ENCODE peak calls at places on chromosomes 4 and X, in seven cellular contexts. S is right cardiac atrium; E is suprapubic skin; H is uterus; A is CD8-positive, alpha-beta memory T cell; C is RWPE1; J is CD4-positive, alpha-beta T cell. P is an unnamed sample.

GRCh38 chr4:64598068-64598467 is 188.8 kb upstream of the TECRL start:
- DNase-seq in S (no peak), E (no peak), H (no peak), A (no peak), C (no peak), J (no peak), P (peak; percentile 6)

GRCh38 chr4:46999584-46999983 is 6.2 kb upstream of the GABRA4 start:
- DNase-seq in S (no peak), E (no peak), H (no peak), A (no peak), C (no peak), J (no peak), P (no peak)

GRCh38 chrX:357693-358471 is 28.8 kb downstream of the PPP2R3B start:
- DNase-seq in S (no peak), E (no peak), H (no peak), A (peak; percentile 55), C (peak; percentile 18), J (no peak), P (peak; percentile 54)

GRCh38 chr4:176601156-176601555 is 191.6 kb downstream of the VEGFC start:
- DNase-seq in S (peak; percentile 15), E (no peak), H (no peak), A (no peak), C (no peak), J (no peak), P (no peak)

GRCh38 chr4:122898370-122899150 is 23.8 kb downstream of the NUDT6 start:
- DNase-seq in S (no peak), E (no peak), H (no peak), A (no peak), C (peak; percentile 74), J (no peak), P (peak; percentile 94)

GRCh38 chr4:76681996-76682395 is 215.9 kb downstream of the SOWAHB start:
- DNase-seq in S (no peak), E (no peak), H (no peak), A (no peak), C (no peak), J (no peak), P (no peak)

GRCh38 chr4:102869569-102870227 is 906 bp downstream of the CISD2 start:
- DNase-seq in S (no peak), E (no peak), H (no peak), A (no peak), C (peak; percentile 22), J (no peak), P (no peak)

GRCh38 chr4:10035130-10035529 is 13.8 kb upstream of the SLC2A9 start:
- DNase-seq in S (no peak), E (no peak), H (no peak), A (no peak), C (no peak), J (no peak), P (no peak)

GRCh38 chr4:121706595-121707021 is 9.8 kb upstream of the ANXA5 start:
- DNase-seq in S (no peak), E (no peak), H (no peak), A (peak; percentile 71), C (no peak), J (no peak), P (no peak)

GRCh38 chr4:173508386-173509002 is 21.5 kb downstream of the HAND2 start:
- DNase-seq in S (peak; percentile 66), E (no peak), H (peak; percentile 17), A (no peak), C (no peak), J (no peak), P (no peak)

GRCh38 chr4:138910914-138911336 is 104.7 kb upstream of the NOCT start:
- DNase-seq in S (peak; percentile 91), E (peak; percentile 89), H (peak; percentile 79), A (no peak), C (peak; percentile 88), J (no peak), P (peak; percentile 83)

GRCh38 chr4:1219553-1219950 is 29.4 kb downstream of the CTBP1 start:
- DNase-seq in S (no peak), E (no peak), H (no peak), A (no peak), C (no peak), J (no peak), P (no peak)

GRCh38 chrX:135432881-135433521 is 11.3 kb downstream of the SMIM10L2A start:
- DNase-seq in S (no peak), E (no peak), H (no peak), A (no peak), C (no peak), J (no peak), P (no peak)

GRCh38 chr4:2070421-2071251 is 11.5 kb downstream of the NAT8L start:
- DNase-seq in S (no peak), E (peak; percentile 46), H (no peak), A (no peak), C (no peak), J (no peak), P (no peak)

GRCh38 chr4:23590431-23590830 is 299.4 kb downstream of the PPARGC1A start:
- DNase-seq in S (no peak), E (no peak), H (no peak), A (no peak), C (no peak), J (no peak), P (no peak)

GRCh38 chr4:23594125-23594524 is 295.7 kb downstream of the PPARGC1A start:
- DNase-seq in S (no peak), E (no peak), H (no peak), A (no peak), C (no peak), J (no peak), P (no peak)
- H3K27ac ChIP-seq in S (no peak overlapping the region), E (no peak overlapping the region), H (no peak overlapping the region), A (no peak overlapping the region), C (no peak overlapping the region), J (no peak overlapping the region), P (no peak overlapping the region)

DNA sequence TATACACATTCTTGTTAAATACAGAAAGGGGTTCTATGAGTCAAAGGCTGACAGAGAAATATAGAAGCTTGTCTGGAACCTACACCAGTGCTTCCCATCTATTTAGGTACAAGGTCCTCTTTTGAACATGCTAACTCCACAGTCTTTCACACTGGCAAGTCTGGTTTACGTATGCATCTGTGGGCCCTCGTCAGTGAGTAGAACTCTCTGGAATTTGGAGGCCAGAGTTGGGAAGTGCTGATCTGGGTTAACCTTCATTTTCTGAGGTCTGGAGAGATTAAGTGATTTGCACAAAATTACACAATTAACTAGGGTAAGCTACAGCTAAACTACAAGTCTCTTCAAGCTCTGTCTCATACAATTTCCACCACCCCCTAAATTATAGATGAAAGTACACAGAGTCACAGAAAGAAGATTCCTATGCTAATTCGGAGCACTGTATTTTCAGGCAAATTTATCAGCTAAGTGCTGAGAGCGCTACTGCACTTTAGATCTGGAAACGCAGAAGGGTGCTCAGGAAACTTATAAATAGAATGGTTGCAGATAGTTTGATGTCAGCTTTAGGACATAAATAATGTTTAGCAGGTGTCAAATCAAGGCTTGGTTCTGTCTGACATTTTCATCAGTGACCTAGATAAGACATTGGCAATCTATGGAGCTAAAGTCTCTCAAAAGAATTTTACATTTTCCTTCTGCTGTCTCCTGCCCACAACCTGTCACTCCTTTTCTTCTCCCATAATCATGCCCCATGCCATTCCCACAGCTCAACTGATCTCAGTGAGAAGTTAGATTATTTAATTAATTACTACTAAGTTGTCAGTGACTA is 43.0 kb upstream of the PDLIM5 start:
- DNase-seq in S (no peak), E (no peak), H (no peak), A (no peak), C (no peak), J (no peak), P (no peak)
- H3K27ac ChIP-seq in S (peak overlapping the region; percentile 47), E (no peak overlapping the region), H (peak overlapping the region; percentile 83), A (no peak overlapping the region), C (no peak overlapping the region), J (no peak overlapping the region), P (no peak overlapping the region)

DNA sequence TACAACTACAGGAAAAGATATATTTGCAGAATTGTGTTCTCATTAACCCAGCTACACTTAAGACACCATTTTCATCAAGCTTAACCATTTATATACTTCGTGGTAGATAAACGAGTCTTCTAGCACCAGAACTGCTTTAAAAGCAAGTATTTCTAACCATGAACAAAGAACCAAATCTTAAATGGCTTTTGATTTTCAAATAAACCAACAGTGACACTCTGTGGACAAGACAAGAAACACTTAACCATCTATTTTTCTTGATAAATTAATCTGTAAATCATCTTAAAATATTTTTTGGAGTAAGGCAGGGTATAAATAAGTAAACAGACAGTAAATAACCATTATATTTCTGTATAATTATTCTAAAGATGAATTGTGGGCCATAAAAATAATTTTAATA is 10.2 kb downstream of the BEND2 start:
- DNase-seq in S (no peak), E (no peak), H (no peak), A (no peak), C (no peak), J (no peak), P (peak; percentile 40)
- H3K27ac ChIP-seq in S (no peak overlapping the region), E (no peak overlapping the region), H (no peak overlapping the region), A (no peak overlapping the region), C (no peak overlapping the region), J (no peak overlapping the region), P (no peak overlapping the region)

DNA sequence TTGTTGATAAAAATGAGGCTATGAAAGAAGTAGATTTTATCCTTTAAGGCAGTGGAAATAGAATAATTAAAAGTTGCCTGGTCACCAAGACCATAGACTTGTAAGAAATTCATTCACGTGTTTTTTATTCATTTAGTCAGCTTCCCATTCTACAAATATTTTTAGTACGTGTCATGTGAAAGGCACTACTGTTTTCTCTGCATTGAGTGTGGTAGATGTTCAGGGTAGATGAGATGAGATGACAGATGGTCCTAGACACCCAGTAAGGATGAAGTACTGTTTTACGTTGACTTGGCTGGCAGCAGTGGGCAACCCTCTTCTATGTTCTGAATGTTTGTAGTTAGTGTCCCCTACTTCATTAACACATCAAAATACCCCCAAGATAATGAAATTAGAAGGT is 228.1 kb downstream of the ARHGAP24 start:
- DNase-seq in S (no peak), E (no peak), H (no peak), A (no peak), C (no peak), J (no peak), P (no peak)
- H3K27ac ChIP-seq in S (no peak overlapping the region), E (peak overlapping the region; percentile 54), H (no peak overlapping the region), A (no peak overlapping the region), C (no peak overlapping the region), J (no peak overlapping the region), P (no peak overlapping the region)

GRCh38 chr4:27915822-27916221 is 1055.2 kb downstream of the STIM2 start:
- DNase-seq in S (no peak), E (no peak), H (no peak), A (no peak), C (no peak), J (no peak), P (no peak)

GRCh38 chr4:27917381-27917780 is 1056.7 kb downstream of the STIM2 start:
- DNase-seq in S (no peak), E (no peak), H (no peak), A (no peak), C (no peak), J (no peak), P (no peak)

GRCh38 chr4:27916432-27917184 is 1056.0 kb downstream of the STIM2 start:
- DNase-seq in S (no peak), E (no peak), H (no peak), A (no peak), C (no peak), J (no peak), P (no peak)

DNA sequence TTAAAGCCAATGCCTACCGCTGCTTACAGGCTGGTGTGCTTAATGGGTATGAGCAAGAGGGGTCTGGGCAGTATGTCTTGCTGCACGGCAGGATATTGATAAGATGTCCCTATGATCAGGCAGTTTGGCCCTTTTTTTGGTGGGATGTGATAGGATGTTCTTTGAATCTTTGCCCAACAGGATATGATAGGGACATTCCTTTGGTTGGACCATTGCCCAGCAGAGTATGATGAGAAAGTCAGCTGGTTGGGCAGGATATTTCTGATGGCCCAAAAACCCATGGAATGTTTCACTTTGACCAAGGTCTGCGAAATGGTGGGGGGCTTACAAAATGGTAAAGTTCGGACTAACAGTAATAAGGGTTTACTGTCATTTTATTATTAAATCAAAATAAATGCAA is 1060.6 kb downstream of the STIM2 start:
- DNase-seq in S (no peak), E (no peak), H (no peak), A (no peak), C (no peak), J (no peak), P (peak; percentile 14)
- H3K27ac ChIP-seq in S (no peak overlapping the region), E (no peak overlapping the region), H (no peak overlapping the region), A (no peak overlapping the region), C (no peak overlapping the region), J (no peak overlapping the region), P (no peak overlapping the region)